ENCODE peak calls at places on chromosomes 12 and 14, in nine cellular contexts. Z, T, R, S, W, O, B, F and L are unnamed samples. For H3K36me3 and H3K27me3, the result is how much of the 10 kb centered on the place peaks cover.

GRCh38 chr12:32159925-32160324 is 53.3 kb downstream of the BICD1 start:
- DNase-seq in Z (no peak), T (no peak), R (no peak), S (no peak), W (no peak), O (no peak), B (no peak), F (no peak), L (no peak)

GRCh38 chr12:11059784-11060183 is 2.3 kb downstream of the TAS2R46 start:
- DNase-seq in Z (no peak), T (no peak), R (peak), S (no peak), W (no peak), O (no peak), B (no peak), F (no peak), L (no peak)

GRCh38 chr14:75700295-75700694 is 39.2 kb downstream of the TTLL5 start:
- DNase-seq in Z (no peak), T (no peak), R (no peak), S (no peak), W (no peak), O (no peak), B (no peak), F (no peak), L (no peak)

GRCh38 chr14:52706286-52706685 is 714 bp upstream of the PSMC6 start:
- DNase-seq in Z (no peak), T (no peak), R (peak), S (peak), W (no peak), O (no peak), B (no peak), F (no peak), L (no peak)

GRCh38 chr14:29463727-29464370 is 463.8 kb downstream of the PRKD1 start:
- DNase-seq in Z (no peak), T (no peak), R (peak), S (no peak), W (no peak), O (no peak), B (no peak), F (no peak), L (no peak)

GRCh38 chr12:3456809-3457208 is 34.2 kb upstream of the PRMT8 start:
- DNase-seq in Z (peak), T (no peak), R (no peak), S (no peak), W (no peak), O (no peak), B (no peak), F (no peak), L (no peak)

GRCh38 chr14:24861083-24861630 is 188.8 kb downstream of the STXBP6 start:
- DNase-seq in Z (no peak), T (no peak), R (peak), S (no peak), W (no peak), O (no peak), B (no peak), F (peak), L (no peak)

GRCh38 chr12:104761091-104761490 is 197.0 kb downstream of the SLC41A2 start:
- DNase-seq in Z (no peak), T (no peak), R (no peak), S (no peak), W (no peak), O (no peak), B (no peak), F (no peak), L (no peak)

GRCh38 chr12:54360717-54361456 is 3.4 kb downstream of the GPR84 start:
- DNase-seq in Z (peak), T (peak), R (peak), S (peak), W (peak), O (no peak), B (peak), F (peak), L (peak)

GRCh38 chr14:32011225-32011624 is 65.9 kb upstream of the ARHGAP5 start:
- DNase-seq in Z (no peak), T (no peak), R (no peak), S (no peak), W (no peak), O (no peak), B (no peak), F (no peak), L (no peak)

GRCh38 chr12:52724384-52724783 is 21.1 kb upstream of the KRT77 start:
- DNase-seq in Z (no peak), T (no peak), R (no peak), S (no peak), W (no peak), O (no peak), B (no peak), F (no peak), L (no peak)

GRCh38 chr12:50913224-50913623 is 39.1 kb upstream of the HIGD1C start:
- DNase-seq in Z (no peak), T (no peak), R (peak), S (no peak), W (no peak), O (no peak), B (no peak), F (no peak), L (no peak)

GRCh38 chr14:32203928-32204357 is 874 bp upstream of the RNU6-8 start:
- DNase-seq in Z (peak), T (peak), R (no peak), S (peak), W (no peak), O (no peak), B (no peak), F (no peak), L (no peak)

GRCh38 chr12:58922849-58923248 is 2.5 kb upstream of the LRIG3 start:
- DNase-seq in Z (no peak), T (no peak), R (peak), S (no peak), W (no peak), O (no peak), B (no peak), F (no peak), L (no peak)

GRCh38 chr12:48512855-48513254 is 12.6 kb upstream of the OR8S1 start:
- DNase-seq in Z (no peak), T (no peak), R (no peak), S (no peak), W (no peak), O (no peak), B (no peak), F (no peak), L (no peak)

GRCh38 chr12:3168775-3169221 is 91.6 kb downstream of the TSPAN9 start:
- DNase-seq in Z (no peak), T (peak), R (peak), S (no peak), W (no peak), O (no peak), B (no peak), F (peak), L (no peak)

GRCh38 chr12:28088566-28089277 is 101.5 kb upstream of the CCDC91 start:
- DNase-seq in Z (no peak), T (no peak), R (peak), S (no peak), W (no peak), O (no peak), B (no peak), F (no peak), L (no peak)

GRCh38 chr12:45615268-45615667 is 114.2 kb upstream of the ARID2 start:
- DNase-seq in Z (no peak), T (no peak), R (peak), S (no peak), W (no peak), O (no peak), B (no peak), F (peak), L (no peak)

GRCh38 chr14:20247651-20248246 is 8.7 kb downstream of the OR11H4 start:
- DNase-seq in Z (no peak), T (no peak), R (peak), S (peak), W (no peak), O (no peak), B (no peak), F (no peak), L (no peak)

GRCh38 chr12:5808956-5809355 is 136.1 kb downstream of the ANO2 start:
- DNase-seq in Z (no peak), T (no peak), R (no peak), S (no peak), W (no peak), O (no peak), B (no peak), F (no peak), L (no peak)

GRCh38 chr12:71904629-71905028 is 34.0 kb upstream of the TPH2 start:
- DNase-seq in Z (no peak), T (no peak), R (no peak), S (no peak), W (no peak), O (no peak), B (no peak), F (no peak), L (no peak)

GRCh38 chr14:24425704-24426103 is 3.8 kb downstream of the CBLN3 start:
- DNase-seq in Z (no peak), T (no peak), R (peak), S (no peak), W (no peak), O (no peak), B (no peak), F (no peak), L (no peak)

GRCh38 chr12:120887253-120888043 is 16.7 kb downstream of the SPPL3 start:
- DNase-seq in Z (no peak), T (no peak), R (no peak), S (no peak), W (no peak), O (no peak), B (no peak), F (no peak), L (no peak)

GRCh38 chr14:78790262-78790661 is 620.1 kb downstream of the NRXN3 start:
- DNase-seq in Z (peak), T (no peak), R (peak), S (no peak), W (no peak), O (no peak), B (no peak), F (no peak), L (no peak)

GRCh38 chr14:104688755-104689619 is at the start of gene INF2:
- DNase-seq in Z (peak), T (peak), R (no peak), S (peak), W (no peak), O (no peak), B (no peak), F (peak), L (peak)

GRCh38 chr12:54025507-54026393 is 2.5 kb upstream of the HOXC6 start:
- DNase-seq in Z (no peak), T (peak), R (no peak), S (no peak), W (no peak), O (no peak), B (no peak), F (no peak), L (no peak)

GRCh38 chr14:64434528-64434927 is 30.8 kb upstream of the AKAP5 start:
- DNase-seq in Z (no peak), T (no peak), R (no peak), S (no peak), W (no peak), O (no peak), B (no peak), F (no peak), L (no peak)
- H3K36me3 ChIP-seq in Z (half or more), T (half or more), R (under half), S (under half), W (under half), O (under half), B (under half), F (under half), L (under half)

GRCh38 chr14:22476882-22477281 is 112.1 kb downstream of the DAD1 start:
- DNase-seq in Z (no peak), T (no peak), R (no peak), S (no peak), W (no peak), O (no peak), B (no peak), F (no peak), L (no peak)
- H3K27me3 ChIP-seq in Z (under half), T (under half), R (under half), S (under half), W (under half), O (under half), B (under half), F (under half), L (under half)

DNA sequence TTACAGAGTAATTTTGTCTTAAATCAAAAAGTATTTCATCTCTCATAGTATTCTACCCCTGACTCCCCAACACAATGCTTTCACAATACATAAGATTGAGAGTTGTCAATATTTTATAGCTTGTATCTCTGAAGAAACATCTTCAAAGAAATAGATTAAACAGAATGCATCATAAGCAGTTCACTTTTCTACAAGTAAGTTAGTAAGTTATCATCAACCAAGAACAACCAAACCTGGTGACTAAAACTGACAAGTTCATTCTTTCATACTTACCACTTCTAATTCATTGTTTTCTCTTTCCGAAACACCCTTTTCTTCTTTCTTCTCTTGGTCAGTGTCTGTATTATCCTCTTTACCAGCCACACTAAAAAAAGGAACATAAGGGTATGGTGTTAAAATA is 101.2 kb downstream of the KIF21A start:
- DNase-seq in Z (no peak), T (no peak), R (no peak), S (no peak), W (no peak), O (no peak), B (no peak), F (no peak), L (no peak)
- H3K4me3 ChIP-seq in Z (no peak), T (no peak), R (no peak), S (no peak), W (no peak), O (no peak), B (no peak), F (no peak), L (no peak)

DNA sequence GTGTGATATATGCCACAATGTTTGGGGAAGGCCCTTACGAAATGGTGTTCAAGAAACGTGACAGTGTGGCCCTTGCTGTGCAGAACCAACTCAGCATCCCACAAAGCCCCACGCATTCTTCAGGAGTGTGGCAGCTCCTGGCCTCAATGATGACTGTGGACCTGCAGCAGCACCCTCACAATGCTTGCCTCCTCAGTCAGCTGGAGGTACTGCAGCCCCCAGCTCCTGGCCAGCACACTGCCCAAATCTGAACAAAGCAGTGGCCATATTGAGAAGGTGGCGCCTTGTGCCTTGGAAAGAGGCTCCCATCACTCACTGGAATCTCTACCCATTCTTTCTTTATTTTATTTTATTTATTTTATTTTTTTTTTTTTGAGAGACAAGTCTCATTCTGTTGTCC is 10.4 kb downstream of the POLE2 start:
- DNase-seq in Z (no peak), T (no peak), R (no peak), S (no peak), W (no peak), O (no peak), B (no peak), F (no peak), L (no peak)
- H3K36me3 ChIP-seq in Z (half or more), T (under half), R (under half), S (under half), W (under half), O (under half), B (under half), F (under half), L (under half)

GRCh38 chr12:94867066-94867855 is 136.2 kb downstream of the NDUFA12 start:
- DNase-seq in Z (no peak), T (no peak), R (no peak), S (no peak), W (no peak), O (no peak), B (no peak), F (no peak), L (no peak)
- H3K27me3 ChIP-seq in Z (under half), T (under half), R (under half), S (under half), W (under half), O (under half), B (under half), F (under half), L (under half)